ENCODE peak calls at places on chromosome 22, in nine cellular contexts. W is adipocyte, L is endothelial cell of umbilical vein, D is mesendoderm, I is IMR-90, J is colonic mucosa, T is GM23248, O is neural progenitor cell, S is K562. E is an unnamed sample.
A peak's percentile ranks its signal among the peaks of the same experiment; 100 is the strongest.

GRCh38 chr22:27632451-27633295 is 168.9 kb downstream of the MN1 start:
- DNase-seq in W (no peak), L (no peak), D (no peak), I (no peak), J (no peak), T (no peak), O (no peak), S (peak; percentile 14), E (no peak)

GRCh38 chr22:46056169-46057041 is 79.4 kb upstream of the WNT7B start:
- DNase-seq in W (peak; percentile 67), L (no peak), D (no peak), I (no peak), J (no peak), T (peak; percentile 83), O (no peak), S (no peak), E (peak; percentile 38)

GRCh38 chr22:41021655-41022454 is 70.5 kb upstream of the EP300 start:
- DNase-seq in W (peak; percentile 84), L (peak; percentile 17), D (peak; percentile 73), I (peak; percentile 16), J (peak; percentile 80), T (peak; percentile 81), O (peak; percentile 76), S (peak; percentile 79), E (peak; percentile 87)

GRCh38 chr22:40679964-40680818 is 907 bp downstream of the MCHR1 start:
- DNase-seq in W (peak; percentile 5), L (peak; percentile 38), D (peak; percentile 75), I (peak; percentile 31), J (no peak), T (peak; percentile 39), O (peak; percentile 69), S (no peak), E (peak; percentile 72)

GRCh38 chr22:41848468-41848867 is 15.6 kb downstream of the SREBF2 start:
- DNase-seq in W (no peak), L (no peak), D (no peak), I (no peak), J (peak; percentile 90), T (peak; percentile 44), O (no peak), S (no peak), E (no peak)

GRCh38 chr22:46691571-46691970 is 46.5 kb downstream of the CERK start:
- DNase-seq in W (no peak), L (no peak), D (no peak), I (no peak), J (no peak), T (no peak), O (no peak), S (no peak), E (no peak)

GRCh38 chr22:27846910-27847309 is 45.4 kb upstream of the MN1 start:
- DNase-seq in W (no peak), L (no peak), D (no peak), I (no peak), J (no peak), T (no peak), O (no peak), S (no peak), E (peak; percentile 41)

GRCh38 chr22:39727541-39727940 is 157.0 kb downstream of the CACNA1I start:
- DNase-seq in W (no peak), L (no peak), D (no peak), I (peak; percentile 54), J (no peak), T (no peak), O (no peak), S (no peak), E (peak; percentile 47)

GRCh38 chr22:49664371-49664881 is 163.2 kb downstream of the BRD1 start:
- DNase-seq in W (no peak), L (no peak), D (no peak), I (no peak), J (no peak), T (no peak), O (peak; percentile 52), S (no peak), E (peak; percentile 30)

GRCh38 chr22:43540570-43540969 is 128.8 kb downstream of the MPPED1 start:
- DNase-seq in W (no peak), L (no peak), D (no peak), I (no peak), J (no peak), T (no peak), O (no peak), S (no peak), E (no peak)

GRCh38 chr22:39236321-39237275 is 8.2 kb downstream of the PDGFB start:
- DNase-seq in W (no peak), L (no peak), D (no peak), I (no peak), J (peak; percentile 34), T (no peak), O (no peak), S (no peak), E (no peak)

GRCh38 chr22:44661659-44662569 is 40.1 kb upstream of the PRR5 start:
- DNase-seq in W (no peak), L (no peak), D (no peak), I (no peak), J (no peak), T (no peak), O (no peak), S (no peak), E (no peak)

GRCh38 chr22:28963362-28963761 is 80.0 kb downstream of the ZNRF3 start:
- DNase-seq in W (no peak), L (no peak), D (no peak), I (no peak), J (no peak), T (no peak), O (no peak), S (no peak), E (no peak)
- H3K27me3 ChIP-seq in W (no peaks in the 10 kb centered on the region), L (no peaks in the 10 kb centered on the region), D (no peaks in the 10 kb centered on the region), I (no peaks in the 10 kb centered on the region), J (no peaks in the 10 kb centered on the region), T (no peaks in the 10 kb centered on the region), O (no peaks in the 10 kb centered on the region), S (no peaks in the 10 kb centered on the region), E (no peaks in the 10 kb centered on the region)

GRCh38 chr22:24335529-24335928 is 64.9 kb downstream of the SPECC1L start:
- DNase-seq in W (no peak), L (no peak), D (no peak), I (no peak), J (no peak), T (peak; percentile 38), O (no peak), S (no peak), E (no peak)

GRCh38 chr22:24338701-24339451 is 68.2 kb downstream of the SPECC1L start:
- DNase-seq in W (peak; percentile 41), L (no peak), D (peak; percentile 44), I (peak; percentile 61), J (no peak), T (peak; percentile 70), O (peak; percentile 30), S (no peak), E (peak; percentile 68)

GRCh38 chr22:24341657-24342056 is 71.0 kb downstream of the SPECC1L start:
- DNase-seq in W (no peak), L (no peak), D (peak; percentile 48), I (no peak), J (no peak), T (no peak), O (no peak), S (no peak), E (no peak)

GRCh38 chr22:24337894-24338645 is 67.4 kb downstream of the SPECC1L start:
- DNase-seq in W (no peak), L (no peak), D (no peak), I (no peak), J (no peak), T (no peak), O (no peak), S (no peak), E (no peak)

GRCh38 chr22:24339452-24339747 is 68.8 kb downstream of the SPECC1L start:
- DNase-seq in W (no peak), L (no peak), D (no peak), I (no peak), J (no peak), T (no peak), O (no peak), S (no peak), E (no peak)
- H3K9ac ChIP-seq in W (peak overlapping the region; percentile 56), L (no peak overlapping the region), D (no peak overlapping the region), I (no peak overlapping the region), J (no peak overlapping the region), T (peak overlapping the region; percentile 51), O (no peak overlapping the region), S (no peak overlapping the region), E (no peak overlapping the region)

DNA sequence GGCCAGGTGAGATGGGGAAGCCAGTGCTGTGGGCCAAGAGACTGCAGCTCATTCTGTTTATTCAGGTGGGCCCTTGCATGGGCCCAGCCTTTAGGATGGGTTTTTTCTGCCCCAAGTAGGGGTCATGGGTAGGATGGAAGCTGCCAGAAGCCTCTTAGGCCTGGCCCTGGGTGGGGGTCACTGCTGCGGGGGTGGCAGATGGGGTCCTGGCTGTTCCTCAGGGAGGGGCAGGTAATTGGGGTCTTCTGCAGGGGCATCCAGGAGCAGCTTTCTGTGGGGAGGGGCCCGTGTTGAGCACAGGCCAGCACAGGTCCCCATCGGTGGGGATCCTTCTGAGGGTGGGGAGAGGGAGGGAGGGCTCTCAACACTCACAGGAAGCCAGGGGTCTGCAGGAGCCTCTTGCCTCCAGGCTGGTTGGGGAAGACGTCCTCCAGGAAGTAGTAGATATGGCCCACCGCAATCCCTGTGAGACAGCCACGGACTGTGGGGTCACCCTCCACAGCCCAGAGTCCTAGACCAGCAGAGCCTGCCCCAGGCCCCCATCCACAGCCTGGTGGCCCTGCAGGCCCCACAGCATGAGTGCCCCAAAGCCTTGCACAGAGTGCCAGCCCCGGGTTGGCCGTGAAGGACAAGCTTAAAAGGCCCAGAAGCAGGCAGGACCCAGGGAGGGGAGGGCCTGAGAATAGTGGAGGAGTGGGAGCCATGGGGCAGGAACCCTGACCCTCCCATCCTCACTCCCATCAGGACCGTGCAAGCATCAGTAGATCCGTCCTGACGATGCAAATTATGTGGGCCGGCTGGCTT is 1.9 kb downstream of the DERL3 start:
- DNase-seq in W (no peak), L (no peak), D (no peak), I (no peak), J (no peak), T (no peak), O (no peak), S (no peak), E (no peak)
- H3K4me1 ChIP-seq in W (peaks cover 5% of the 10 kb centered on the region), L (peaks cover 2% of the 10 kb centered on the region), D (peaks cover 3% of the 10 kb centered on the region), I (peaks cover 2% of the 10 kb centered on the region), J (no peaks in the 10 kb centered on the region), T (no peaks in the 10 kb centered on the region), O (peaks cover 15% of the 10 kb centered on the region), S (peaks cover 40% of the 10 kb centered on the region), E (no peaks in the 10 kb centered on the region)

GRCh38 chr22:24824250-24824649 is 18.2 kb downstream of the SGSM1 start:
- DNase-seq in W (no peak), L (no peak), D (no peak), I (no peak), J (no peak), T (no peak), O (no peak), S (no peak), E (no peak)

GRCh38 chr22:24826710-24827285 is 20.8 kb downstream of the SGSM1 start:
- DNase-seq in W (no peak), L (no peak), D (no peak), I (no peak), J (no peak), T (no peak), O (no peak), S (no peak), E (peak; percentile 28)

GRCh38 chr22:24824915-24825314 is 18.9 kb downstream of the SGSM1 start:
- DNase-seq in W (no peak), L (no peak), D (no peak), I (no peak), J (no peak), T (no peak), O (no peak), S (no peak), E (no peak)

GRCh38 chr22:24830205-24830979 is 24.4 kb downstream of the SGSM1 start:
- DNase-seq in W (no peak), L (no peak), D (peak; percentile 29), I (no peak), J (no peak), T (no peak), O (peak; percentile 28), S (no peak), E (no peak)

GRCh38 chr22:24827305-24827704 is 21.3 kb downstream of the SGSM1 start:
- DNase-seq in W (no peak), L (no peak), D (no peak), I (no peak), J (peak; percentile 81), T (no peak), O (no peak), S (no peak), E (no peak)
- H3K27me3 ChIP-seq in W (peaks cover 67% of the 10 kb centered on the region), L (peaks cover 2% of the 10 kb centered on the region), D (no peaks in the 10 kb centered on the region), I (peaks cover 15% of the 10 kb centered on the region), J (no peaks in the 10 kb centered on the region), T (no peaks in the 10 kb centered on the region), O (no peaks in the 10 kb centered on the region), S (no peaks in the 10 kb centered on the region), E (no peaks in the 10 kb centered on the region)